ENCODE peak calls at places on chromosomes 3 and 15, in nine cellular contexts. D is G401; P is germinal center; N is heart right ventricle; C is mesothelial cell of epicardium; L is fibroblast of pulmonary artery; X is upper lobe of right lung; Z is suprapubic skin; A is stimulated activated CD4-positive, alpha-beta T cell treated with anti-CD3 and anti-CD28 coated beads, Interleukin-4, amount 100 ng/mL, for 1 hour. Q is an unnamed sample.
A peak's percentile ranks its signal among the peaks of the same experiment; 100 is the strongest.

GRCh38 chr3:125051715-125052581 is 3.8 kb downstream of the HEG1 start:
- DNase-seq in D (no peak), P (peak; percentile 29), N (peak; percentile 77), C (no peak), L (peak; percentile 84), X (no peak), Z (peak; percentile 83), A (peak; percentile 62), Q (peak; percentile 67)

GRCh38 chr15:77461486-77461885 is 40.8 kb downstream of the HMG20A start:
- DNase-seq in D (no peak), P (no peak), N (no peak), C (no peak), L (no peak), X (no peak), Z (no peak), A (no peak), Q (no peak)

GRCh38 chr3:32708672-32709283 is 23.8 kb downstream of the CNOT10 start:
- DNase-seq in D (no peak), P (no peak), N (no peak), C (no peak), L (no peak), X (no peak), Z (no peak), A (no peak), Q (no peak)

GRCh38 chr3:197718904-197719303 is 17.8 kb downstream of the RUBCN start:
- DNase-seq in D (no peak), P (no peak), N (no peak), C (no peak), L (peak; percentile 75), X (peak; percentile 26), Z (no peak), A (no peak), Q (no peak)

GRCh38 chr3:121918779-121919483 is 24.7 kb downstream of the SLC15A2 start:
- DNase-seq in D (no peak), P (no peak), N (no peak), C (no peak), L (peak; percentile 44), X (no peak), Z (no peak), A (no peak), Q (no peak)

GRCh38 chr3:62252614-62253147 is 120.7 kb downstream of the FEZF2 start:
- DNase-seq in D (no peak), P (no peak), N (no peak), C (no peak), L (peak; percentile 25), X (no peak), Z (no peak), A (no peak), Q (no peak)

GRCh38 chr15:79089890-79090486 is 592 bp downstream of the RASGRF1 start:
- DNase-seq in D (peak; percentile 51), P (no peak), N (no peak), C (no peak), L (no peak), X (peak; percentile 59), Z (no peak), A (no peak), Q (peak; percentile 24)

GRCh38 chr3:168457973-168458539 is 362.3 kb upstream of the GOLIM4 start:
- DNase-seq in D (no peak), P (no peak), N (no peak), C (no peak), L (no peak), X (no peak), Z (no peak), A (no peak), Q (no peak)

GRCh38 chr3:106168941-106169340 is 300.1 kb upstream of the CBLB start:
- DNase-seq in D (no peak), P (no peak), N (no peak), C (no peak), L (no peak), X (no peak), Z (no peak), A (no peak), Q (no peak)

GRCh38 chr3:186427627-186428026 is 65.6 kb upstream of the DGKG start:
- DNase-seq in D (no peak), P (no peak), N (peak; percentile 50), C (no peak), L (no peak), X (no peak), Z (no peak), A (no peak), Q (peak; percentile 4)